ENCODE peak calls at places on chromosomes 3 and 15, in four cellular contexts. K is tibial nerve, C is adrenal gland, Z is heart left ventricle. P is an unnamed sample.

GRCh38 chr3:183331518-183331917 is 78.5 kb downstream of the B3GNT5 start:
- DNase-seq in Z (no peak), K (no peak), C (no peak), P (no peak)

GRCh38 chr3:192992346-192992745 is 74.7 kb upstream of the MB21D2 start:
- DNase-seq in K (no peak), Z (no peak), C (no peak), P (no peak)

GRCh38 chr3:195873971-195874370 is 34.4 kb downstream of the TNK2 start:
- DNase-seq in Z (no peak), K (no peak), C (no peak), P (no peak)

GRCh38 chr3:8319935-8320634 is 181.5 kb upstream of the LMCD1 start:
- DNase-seq in Z (no peak), K (no peak), C (no peak), P (no peak)

GRCh38 chr3:147191795-147192385 is 214.5 kb downstream of the ZIC4 start:
- DNase-seq in Z (no peak), C (peak), K (peak), P (no peak)

GRCh38 chr3:123547881-123548534 is 36.8 kb downstream of the HACD2 start:
- DNase-seq in K (no peak), C (no peak), Z (no peak), P (peak)

GRCh38 chr3:174413057-174413912 is 445.8 kb upstream of the NAALADL2 start:
- DNase-seq in Z (no peak), C (no peak), K (no peak), P (no peak)

GRCh38 chr3:44993471-44994205 is 17.6 kb downstream of the EXOSC7 start:
- DNase-seq in K (no peak), C (peak), Z (no peak), P (no peak)

GRCh38 chr15:27576576-27576975 is 522.5 kb downstream of the OCA2 start:
- DNase-seq in C (no peak), K (no peak), Z (no peak), P (no peak)

GRCh38 chr15:65796610-65797012 is 4.5 kb upstream of the DENND4A start:
- DNase-seq in C (no peak), Z (no peak), K (no peak), P (no peak)

GRCh38 chr15:75061272-75061671 is 37.9 kb downstream of the PPCDC start:
- DNase-seq in C (peak), Z (no peak), K (no peak), P (no peak)

GRCh38 chr15:75063338-75063737 is 39.9 kb downstream of the PPCDC start:
- DNase-seq in C (no peak), Z (no peak), K (no peak), P (no peak)

GRCh38 chr15:75065467-75065850 is 42.1 kb downstream of the PPCDC start:
- DNase-seq in K (no peak), C (no peak), Z (no peak), P (no peak)

GRCh38 chr15:75063889-75064288 is 40.5 kb downstream of the PPCDC start:
- DNase-seq in Z (no peak), K (no peak), C (no peak), P (no peak)

DNA sequence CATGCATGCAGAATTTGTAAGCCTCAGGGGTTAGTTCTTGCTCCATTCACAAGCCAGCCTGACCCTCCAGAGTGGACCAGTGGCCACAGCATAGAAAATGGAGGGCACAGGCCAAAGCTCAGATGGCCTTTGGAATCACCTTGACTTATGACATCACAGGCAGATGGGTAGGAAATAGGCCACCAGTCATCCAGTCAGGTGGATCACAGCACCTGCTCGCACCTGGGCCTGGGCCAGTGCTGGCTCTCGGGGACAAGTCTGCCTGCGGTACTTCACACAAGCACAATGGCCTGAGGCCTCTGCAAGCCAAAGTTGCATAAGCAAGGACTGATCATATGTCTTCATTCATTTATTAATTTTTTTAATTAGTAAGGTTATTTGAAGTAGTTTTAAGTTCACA is 39.3 kb downstream of the PPCDC start:
- DNase-seq in Z (no peak), K (no peak), C (no peak), P (no peak)
- TF ChIP-seq POLR2A in Z (no peak), K (no peak), C (no peak), P (no peak)

GRCh38 chr15:67022587-67022986 is 42.8 kb upstream of the SMAD3 start:
- DNase-seq in C (no peak), K (no peak), Z (no peak), P (no peak)

GRCh38 chr15:67023517-67024321 is 41.7 kb upstream of the SMAD3 start:
- DNase-seq in C (no peak), K (no peak), Z (no peak), P (no peak)

GRCh38 chr15:67025719-67026118 is 39.7 kb upstream of the SMAD3 start:
- DNase-seq in C (peak), K (peak), Z (peak), P (peak)

GRCh38 chr15:67024998-67025368 is 40.4 kb upstream of the SMAD3 start:
- DNase-seq in Z (no peak), K (no peak), C (no peak), P (no peak)

DNA sequence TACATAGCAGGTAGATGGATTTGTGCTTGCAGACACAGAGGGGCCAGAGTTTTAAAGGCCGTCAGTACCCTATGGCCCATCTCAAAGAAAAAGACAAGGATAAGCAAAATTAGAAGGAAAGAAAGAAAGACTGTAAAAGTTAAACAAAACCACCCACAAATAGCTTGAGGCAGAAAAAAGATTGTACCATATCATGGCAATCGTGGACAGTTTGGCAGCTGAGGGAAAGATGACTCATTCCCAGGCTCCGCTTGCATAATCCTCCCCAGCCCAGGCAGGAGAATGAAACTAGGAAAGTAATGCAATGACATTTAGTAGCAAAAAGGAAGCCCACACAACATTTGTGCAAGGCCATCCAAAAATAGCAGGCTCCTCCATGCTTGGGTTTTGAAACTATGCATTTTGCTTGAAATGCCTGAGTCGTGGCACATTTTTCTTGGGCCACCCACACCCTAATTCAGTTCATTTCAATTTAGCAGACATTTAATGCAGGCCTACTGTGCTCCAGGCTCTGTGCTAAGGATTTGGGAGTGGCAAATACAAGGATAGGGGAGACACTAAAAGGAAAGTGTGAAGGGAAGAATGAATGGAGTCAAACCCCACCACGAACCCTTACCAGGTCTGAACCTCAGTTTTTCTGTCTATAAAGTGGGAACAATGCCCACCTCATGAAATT is 40.9 kb upstream of the SMAD3 start:
- DNase-seq in Z (peak), K (peak), C (peak), P (peak)
- TF ChIP-seq POLR2A in Z (no peak), K (no peak), C (no peak), P (no peak)

GRCh38 chr3:136860541-136860940 is 1.5 kb upstream of the NCK1 start:
- DNase-seq in C (no peak), K (no peak), Z (no peak), P (no peak)

GRCh38 chr3:136862953-136863352 is 945 bp downstream of the NCK1 start:
- DNase-seq in C (no peak), K (no peak), Z (no peak), P (no peak)

GRCh38 chr3:136862611-136862951 is 573 bp downstream of the NCK1 start:
- DNase-seq in K (peak), Z (peak), C (peak), P (peak)

GRCh38 chr3:136858381-136858780 is 3.6 kb upstream of the NCK1 start:
- DNase-seq in Z (no peak), C (no peak), K (no peak), P (no peak)

GRCh38 chr3:136861890-136862610 is at the start of gene NCK1:
- DNase-seq in K (peak), Z (peak), C (peak), P (peak)
- TF ChIP-seq POLR2A in K (peak), Z (peak), C (peak), P (peak)

GRCh38 chr3:46208167-46208704 is at the start of gene CCR1:
- DNase-seq in K (peak), C (peak), Z (peak), P (no peak)
- TF ChIP-seq POLR2A in K (no peak), C (no peak), Z (no peak), P (no peak)

GRCh38 chr3:9422712-9423424 is 25.5 kb downstream of the SETD5 start:
- DNase-seq in K (peak), Z (peak), C (peak), P (peak)
- TF ChIP-seq POLR2A in K (peak), Z (no peak), C (peak), P (no peak)

DNA sequence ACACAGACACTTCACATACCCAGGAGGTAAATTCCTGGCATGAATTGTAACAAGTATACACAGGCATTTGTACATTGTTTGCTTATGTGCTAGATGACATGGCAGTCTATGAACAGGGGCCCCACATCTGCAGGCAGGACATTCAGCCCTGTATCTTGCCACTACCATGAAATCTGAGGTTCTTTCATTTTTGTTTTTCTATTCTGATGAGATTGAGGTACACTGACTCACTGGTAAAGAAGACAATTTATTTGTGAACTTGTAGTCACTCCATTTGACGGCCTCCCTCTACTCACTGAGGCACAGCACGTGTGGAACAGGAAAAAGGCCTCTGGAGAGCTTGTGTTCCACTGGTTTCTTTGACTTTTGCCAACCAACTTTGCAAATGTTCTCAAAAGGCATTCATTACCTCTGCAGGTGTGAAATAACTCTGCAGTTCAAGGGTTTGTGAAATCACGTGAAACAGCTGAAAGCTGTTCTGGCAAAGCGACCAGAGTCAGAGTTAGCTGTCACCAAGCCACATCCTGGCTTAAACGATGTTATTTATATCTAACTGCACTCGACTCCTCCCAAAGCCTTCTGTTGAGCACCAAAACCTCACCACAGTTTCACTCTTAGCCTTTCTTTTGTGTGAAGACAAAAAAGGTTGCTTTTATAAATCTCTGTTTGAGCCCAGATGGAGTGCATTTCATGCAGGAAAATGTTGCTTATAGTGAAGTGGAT is 401.4 kb upstream of the CFAP20DC start:
- DNase-seq in Z (no peak), K (no peak), C (no peak), P (no peak)
- TF ChIP-seq POLR2A in Z (no peak), K (no peak), C (no peak), P (no peak)

GRCh38 chr3:49276475-49277356 is at the start of gene C3orf62:
- DNase-seq in C (peak), Z (peak), K (peak), P (peak)
- TF ChIP-seq POLR2A in C (peak), Z (no peak), K (peak), P (peak)

P was measured in uterus.